ENCODE peak calls at places on chromosomes 6 and 20, in seven cellular contexts. I, Z, V, X, A, K and P are unnamed samples.
A peak's percentile ranks its signal among the peaks of the same experiment; 100 is the strongest.

GRCh38 chr20:49230575-49231211 is 11.5 kb downstream of the DDX27 start:
- DNase-seq in I (no peak), Z (peak; percentile 16), V (no peak), X (no peak), A (peak; percentile 69), K (no peak), P (no peak)

GRCh38 chr6:45801471-45802289 is 214.0 kb downstream of the CLIC5 start:
- DNase-seq in I (no peak), Z (no peak), V (no peak), X (no peak), A (no peak), K (no peak), P (no peak)

GRCh38 chr6:21375206-21375605 is 218.3 kb upstream of the SOX4 start:
- DNase-seq in I (no peak), Z (no peak), V (no peak), X (no peak), A (no peak), K (no peak), P (no peak)

GRCh38 chr20:61725145-61725544 is 340.5 kb downstream of the TAF4 start:
- DNase-seq in I (no peak), Z (no peak), V (no peak), X (no peak), A (no peak), K (peak; percentile 72), P (no peak)

GRCh38 chr6:39638126-39638822 is 86.9 kb downstream of the KIF6 start:
- DNase-seq in I (no peak), Z (no peak), V (no peak), X (no peak), A (no peak), K (no peak), P (peak; percentile 33)

GRCh38 chr6:152573762-152574161 is 63.4 kb downstream of the SYNE1 start:
- DNase-seq in I (no peak), Z (peak; percentile 18), V (no peak), X (no peak), A (no peak), K (no peak), P (no peak)

GRCh38 chr20:13412806-13413445 is 191.9 kb downstream of the ISM1 start:
- DNase-seq in I (no peak), Z (peak; percentile 15), V (no peak), X (no peak), A (no peak), K (no peak), P (no peak)

GRCh38 chr6:5499644-5500306 is 238.5 kb downstream of the FARS2 start:
- DNase-seq in I (no peak), Z (peak; percentile 76), V (no peak), X (no peak), A (peak; percentile 43), K (no peak), P (peak; percentile 65)

GRCh38 chr6:128882991-128883571 is at the start of gene LAMA2:
- DNase-seq in I (no peak), Z (peak; percentile 55), V (peak; percentile 89), X (peak; percentile 20), A (peak; percentile 83), K (no peak), P (peak; percentile 4)

GRCh38 chr6:157221049-157221816 is 102.1 kb downstream of the TMEM242 start:
- DNase-seq in I (peak; percentile 82), Z (peak; percentile 63), V (peak; percentile 75), X (peak; percentile 94), A (peak; percentile 66), K (no peak), P (peak; percentile 74)

GRCh38 chr6:30974488-30975252 is 8.8 kb upstream of the MUC21 start:
- DNase-seq in I (no peak), Z (no peak), V (no peak), X (no peak), A (no peak), K (no peak), P (no peak)

GRCh38 chr6:48423640-48424365 is 312.8 kb upstream of the PTCHD4 start:
- DNase-seq in I (no peak), Z (peak; percentile 65), V (no peak), X (no peak), A (peak; percentile 17), K (no peak), P (no peak)

GRCh38 chr6:5865492-5866031 is 141.2 kb downstream of the NRN1 start:
- DNase-seq in I (no peak), Z (no peak), V (no peak), X (no peak), A (no peak), K (no peak), P (no peak)

GRCh38 chr6:53530346-53530745 is 14.6 kb downstream of the GCLC start:
- DNase-seq in I (no peak), Z (peak; percentile 43), V (no peak), X (peak; percentile 56), A (peak; percentile 29), K (no peak), P (no peak)

GRCh38 chr6:133631421-133631820 is 257.5 kb upstream of the TCF21 start:
- DNase-seq in I (no peak), Z (peak; percentile 73), V (no peak), X (no peak), A (peak; percentile 81), K (no peak), P (no peak)

GRCh38 chr6:113380591-113380990 is 476.6 kb upstream of the MARCKS start:
- DNase-seq in I (no peak), Z (no peak), V (no peak), X (no peak), A (no peak), K (no peak), P (no peak)

GRCh38 chr6:16248271-16248670 is 9.9 kb downstream of the GMPR start:
- DNase-seq in I (no peak), Z (no peak), V (no peak), X (no peak), A (no peak), K (no peak), P (peak; percentile 64)
- H3K27ac ChIP-seq in I (no peak overlapping the region), Z (no peak overlapping the region), V (no peak overlapping the region), X (no peak overlapping the region), A (no peak overlapping the region), K (no peak overlapping the region), P (no peak overlapping the region)

GRCh38 chr20:39853050-39853449 is 836.0 kb downstream of the MAFB start:
- DNase-seq in I (no peak), Z (no peak), V (no peak), X (no peak), A (no peak), K (no peak), P (no peak)
- H3K9me3 ChIP-seq in I (no peaks in the 10 kb centered on the region), Z (no peaks in the 10 kb centered on the region), V (no peaks in the 10 kb centered on the region), X (no peaks in the 10 kb centered on the region), A (no peaks in the 10 kb centered on the region), K (no peaks in the 10 kb centered on the region), P (no peaks in the 10 kb centered on the region)

GRCh38 chr20:45972500-45973183 is 639 bp upstream of the ZNF335 start:
- DNase-seq in I (no peak), Z (no peak), V (peak; percentile 24), X (no peak), A (no peak), K (peak; percentile 76), P (no peak)

GRCh38 chr20:45976132-45976531 is 4.1 kb upstream of the ZNF335 start:
- DNase-seq in I (no peak), Z (no peak), V (peak; percentile 6), X (no peak), A (no peak), K (peak; percentile 54), P (no peak)

GRCh38 chr20:45971675-45972499 is at the start of gene ZNF335:
- DNase-seq in I (peak; percentile 96), Z (peak; percentile 96), V (peak; percentile 95), X (peak; percentile 96), A (peak; percentile 97), K (peak; percentile 100), P (peak; percentile 97)

GRCh38 chr20:45975686-45976085 is 3.7 kb upstream of the ZNF335 start:
- DNase-seq in I (no peak), Z (no peak), V (peak; percentile 10), X (no peak), A (no peak), K (peak; percentile 69), P (no peak)

DNA sequence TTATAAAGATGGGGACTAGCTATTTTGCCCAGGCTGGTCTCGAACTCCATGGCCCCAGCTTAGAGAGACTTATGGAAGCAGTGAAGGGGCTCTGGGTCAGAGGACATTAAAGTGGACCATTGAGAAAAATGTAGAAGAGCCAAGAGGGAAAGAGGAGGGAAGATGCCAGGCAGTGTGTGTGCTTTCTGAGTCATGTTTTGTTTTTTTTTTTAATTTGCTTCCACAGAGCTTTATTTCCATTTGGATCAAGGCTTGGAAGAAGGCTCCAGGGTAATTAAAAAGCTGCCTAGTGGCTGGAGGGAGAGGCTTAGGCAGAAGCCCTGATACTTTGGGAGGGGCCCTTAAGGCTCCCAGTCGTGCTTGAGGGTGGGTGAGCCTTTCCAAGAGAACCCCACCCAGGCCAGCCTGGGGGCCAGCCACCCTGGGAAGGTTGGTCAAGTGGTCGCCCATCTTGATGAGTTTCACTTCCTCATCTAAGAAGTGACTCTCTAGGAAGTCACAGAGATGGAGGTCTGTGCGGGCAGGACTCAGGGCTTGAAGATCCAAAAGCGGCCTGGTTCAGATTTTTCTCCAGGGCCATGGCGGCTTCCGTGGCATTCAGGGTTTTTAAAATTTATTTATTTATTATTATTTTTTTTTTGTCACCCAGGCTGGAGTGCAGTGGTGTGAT is 3.0 kb upstream of the ZNF335 start:
- DNase-seq in I (no peak), Z (no peak), V (peak; percentile 11), X (no peak), A (no peak), K (peak; percentile 72), P (no peak)
- H3K27ac ChIP-seq in I (no peak overlapping the region), Z (no peak overlapping the region), V (no peak overlapping the region), X (no peak overlapping the region), A (no peak overlapping the region), K (no peak overlapping the region), P (no peak overlapping the region)

DNA sequence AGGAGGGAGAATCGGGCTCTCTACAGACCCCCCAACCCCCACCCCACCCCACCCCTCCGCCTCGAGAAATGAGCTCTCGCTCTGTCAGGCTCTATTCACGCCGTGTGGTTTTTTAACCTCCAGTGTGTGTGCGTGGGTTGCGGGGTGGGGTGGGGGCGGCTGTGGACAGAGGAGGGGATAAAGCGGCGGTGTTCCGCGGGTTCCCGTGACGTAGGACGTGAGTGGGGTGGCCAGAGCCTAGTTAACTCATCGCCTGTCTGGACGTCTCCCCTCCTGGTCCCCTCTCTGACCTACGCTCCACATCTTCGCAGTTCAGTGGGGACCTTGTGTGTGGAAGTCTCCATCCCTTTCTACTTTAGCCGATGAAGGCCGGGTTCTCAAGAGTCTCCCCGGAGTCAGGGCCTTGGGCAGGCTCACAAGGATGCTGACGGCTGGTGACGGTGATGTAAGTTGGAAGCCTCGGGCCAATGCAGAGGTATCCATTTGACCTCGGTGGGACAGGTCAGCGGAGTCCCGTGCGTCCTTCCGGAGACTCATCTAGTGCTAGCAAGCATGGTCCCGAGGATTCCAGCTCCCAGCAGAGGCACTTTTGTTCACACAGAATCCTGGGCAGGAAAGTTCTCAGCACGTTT is 1507.1 kb upstream of the DEFB115 start:
- DNase-seq in I (no peak), Z (no peak), V (no peak), X (no peak), A (no peak), K (peak; percentile 76), P (no peak)
- H3K9me3 ChIP-seq in I (no peaks in the 10 kb centered on the region), Z (peaks cover 6% of the 10 kb centered on the region), V (no peaks in the 10 kb centered on the region), X (no peaks in the 10 kb centered on the region), A (no peaks in the 10 kb centered on the region), K (peaks cover 3% of the 10 kb centered on the region), P (no peaks in the 10 kb centered on the region)